ENCODE peak calls at places on chromosome 13, in four cellular contexts. B is heart left ventricle, M is pancreas, X is PC-3. U is an unnamed sample.

GRCh38 chr13:44106231-44107152 is 226.8 kb downstream of the LACC1 start:
- DNase-seq in X (no peak), B (no peak), M (no peak), U (no peak)

GRCh38 chr13:68608147-68608546 is 1378.0 kb upstream of the PCDH9 start:
- DNase-seq in M (no peak), B (no peak), X (peak), U (no peak)

GRCh38 chr13:30441304-30441703 is 19.0 kb downstream of the UBE2L5 start:
- DNase-seq in B (no peak), M (no peak), X (no peak), U (no peak)

GRCh38 chr13:113216165-113217056 is 7.0 kb downstream of the CUL4A start:
- DNase-seq in X (peak), M (peak), B (peak), U (peak)

GRCh38 chr13:114132419-114133121 is at the start of gene RASA3:
- DNase-seq in X (peak), B (peak), M (peak), U (peak)

GRCh38 chr13:62697702-62698101 is 1282.1 kb upstream of the PCDH20 start:
- DNase-seq in M (no peak), X (no peak), B (no peak), U (no peak)

GRCh38 chr13:66915596-66916185 is 314.4 kb downstream of the PCDH9 start:
- DNase-seq in X (peak), M (no peak), B (no peak), U (no peak)

GRCh38 chr13:52892925-52893324 is 44.5 kb upstream of the PCDH8 start:
- DNase-seq in B (no peak), M (no peak), X (peak), U (peak)

GRCh38 chr13:33525759-33526158 is 240.2 kb upstream of the STARD13 start:
- DNase-seq in B (no peak), M (no peak), X (no peak), U (no peak)

GRCh38 chr13:39335721-39336120 is 267.3 kb downstream of the LHFPL6 start:
- DNase-seq in B (no peak), X (no peak), M (no peak), U (no peak)

GRCh38 chr13:95524270-95524901 is 28.1 kb upstream of the CLDN10 start:
- DNase-seq in B (no peak), X (peak), M (no peak), U (no peak)

GRCh38 chr13:36217456-36217855 is 3.1 kb upstream of the SOHLH2 start:
- DNase-seq in B (no peak), M (no peak), X (no peak), U (no peak)

GRCh38 chr13:48749699-48750473 is 96.2 kb downstream of the CYSLTR2 start:
- DNase-seq in B (peak), M (peak), X (peak), U (peak)

GRCh38 chr13:112062619-112063308 is 4.2 kb upstream of the SOX1 start:
- DNase-seq in B (no peak), X (no peak), M (no peak), U (no peak)

GRCh38 chr13:51764184-51765141 is 39.5 kb downstream of the DHRS12 start:
- DNase-seq in B (peak), M (peak), X (peak), U (peak)

GRCh38 chr13:67278230-67278629 is 48.1 kb upstream of the PCDH9 start:
- DNase-seq in X (peak), M (no peak), B (no peak), U (no peak)

GRCh38 chr13:29452773-29453574 is 142.5 kb downstream of the SLC7A1 start:
- DNase-seq in M (no peak), B (no peak), X (no peak), U (no peak)

GRCh38 chr13:113493315-113493951 is 2.9 kb upstream of the DCUN1D2 start:
- DNase-seq in M (no peak), X (peak), B (no peak), U (no peak)

GRCh38 chr13:36736119-36736726 is 62.4 kb downstream of the SERTM1 start:
- DNase-seq in B (no peak), X (peak), M (peak), U (peak)

GRCh38 chr13:50419466-50419865 is 404.2 kb downstream of the KCNRG start:
- DNase-seq in B (no peak), X (no peak), M (no peak), U (no peak)

GRCh38 chr13:68176486-68176885 is 946.4 kb upstream of the PCDH9 start:
- DNase-seq in X (peak), B (no peak), M (no peak), U (no peak)

GRCh38 chr13:40063278-40063698 is 407.8 kb downstream of the COG6 start:
- DNase-seq in X (no peak), B (no peak), M (peak), U (no peak)

GRCh38 chr13:50679321-50679720 is 164.2 kb downstream of the DLEU7 start:
- DNase-seq in B (no peak), M (no peak), X (no peak), U (no peak)

GRCh38 chr13:20197361-20197834 is 4.7 kb upstream of the GJB2 start:
- DNase-seq in X (peak), M (no peak), B (no peak), U (peak)

GRCh38 chr13:19575230-19575629 is 13.9 kb upstream of the TPTE2 start:
- DNase-seq in X (no peak), B (no peak), M (no peak), U (no peak)

GRCh38 chr13:76542176-76542575 is 344.0 kb downstream of the KCTD12 start:
- DNase-seq in B (no peak), X (no peak), M (no peak), U (no peak)

GRCh38 chr13:36533806-36534205 is 101.5 kb downstream of the CCNA1 start:
- DNase-seq in X (peak), B (no peak), M (no peak), U (no peak)

GRCh38 chr13:74040200-74040599 is 94.0 kb downstream of the KLF12 start:
- DNase-seq in B (peak), X (peak), M (peak), U (peak)

GRCh38 chr13:95533545-95534135 is 18.9 kb upstream of the CLDN10 start:
- DNase-seq in B (no peak), X (no peak), M (no peak), U (no peak)

GRCh38 chr13:111247552-111247951 is 72.9 kb upstream of the TEX29 start:
- DNase-seq in M (peak), B (no peak), X (no peak), U (no peak)

GRCh38 chr13:75762066-75762937 is 126.2 kb downstream of the LMO7 start:
- DNase-seq in X (peak), B (no peak), M (no peak), U (peak)

GRCh38 chr13:46648166-46648607 is 95.2 kb downstream of the LRCH1 start:
- DNase-seq in B (no peak), X (peak), M (peak), U (peak)

GRCh38 chr13:38872693-38873092 is 117.9 kb downstream of the STOML3 start:
- DNase-seq in M (peak), B (no peak), X (peak), U (peak)

GRCh38 chr13:63693696-63694095 is 2278.0 kb upstream of the PCDH20 start:
- DNase-seq in M (no peak), B (no peak), X (no peak), U (no peak)

GRCh38 chr13:30178976-30179375 is 128.4 kb downstream of the KATNAL1 start:
- DNase-seq in M (no peak), X (no peak), B (no peak), U (no peak)

GRCh38 chr13:29936051-29936813 is 85.8 kb upstream of the UBL3 start:
- DNase-seq in M (no peak), B (no peak), X (no peak), U (no peak)

GRCh38 chr13:74132768-74133656 is 1.2 kb downstream of the KLF12 start:
- DNase-seq in M (no peak), X (no peak), B (no peak), U (peak)

GRCh38 chr13:39938591-39938990 is 283.1 kb downstream of the COG6 start:
- DNase-seq in X (no peak), B (no peak), M (no peak), U (no peak)

GRCh38 chr13:98482476-98483444 is 94.1 kb downstream of the STK24 start:
- DNase-seq in B (peak), X (no peak), M (peak), U (peak)

GRCh38 chr13:79794936-79795335 is 314.0 kb downstream of the NDFIP2 start:
- DNase-seq in M (no peak), B (no peak), X (no peak), U (no peak)

DNA sequence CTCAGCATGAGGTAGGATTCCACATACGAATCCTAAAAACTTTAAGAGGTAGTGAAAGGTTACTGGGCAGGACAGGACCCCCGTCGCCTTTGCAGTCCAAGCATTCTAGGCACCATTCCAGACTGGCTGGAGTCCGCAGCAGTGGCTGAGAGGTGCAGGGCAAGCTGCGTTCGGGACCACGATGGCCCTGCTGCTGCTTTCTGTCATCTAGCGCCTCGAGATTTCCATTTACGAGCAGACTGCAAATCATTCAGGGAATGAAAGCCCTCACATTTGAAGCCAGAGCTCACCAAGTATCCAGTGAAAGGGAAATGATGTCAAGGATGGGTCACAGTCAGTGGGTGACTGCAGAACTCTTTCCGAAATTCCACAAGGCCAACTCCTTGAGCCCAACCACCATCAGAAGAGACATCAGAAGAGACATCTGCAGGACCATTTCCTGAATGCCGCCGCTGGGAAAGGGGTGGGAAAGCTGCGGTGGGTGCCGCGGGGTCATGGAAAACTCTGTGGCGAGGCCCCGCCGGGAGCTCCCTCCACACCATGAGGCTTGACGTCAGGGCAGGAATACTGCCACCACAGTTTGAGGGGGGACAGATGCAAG is 88.3 kb downstream of the COL4A1 start:
- DNase-seq in M (no peak), X (no peak), B (no peak), U (no peak)
- H3K27ac ChIP-seq in M (no peak), X (no peak), B (peak), U (no peak)

GRCh38 chr13:32262165-32262564 is 53.0 kb downstream of the ZAR1L start:
- DNase-seq in M (no peak), B (no peak), X (no peak), U (no peak)
- H3K27ac ChIP-seq in M (no peak), B (peak), X (no peak), U (peak)

DNA sequence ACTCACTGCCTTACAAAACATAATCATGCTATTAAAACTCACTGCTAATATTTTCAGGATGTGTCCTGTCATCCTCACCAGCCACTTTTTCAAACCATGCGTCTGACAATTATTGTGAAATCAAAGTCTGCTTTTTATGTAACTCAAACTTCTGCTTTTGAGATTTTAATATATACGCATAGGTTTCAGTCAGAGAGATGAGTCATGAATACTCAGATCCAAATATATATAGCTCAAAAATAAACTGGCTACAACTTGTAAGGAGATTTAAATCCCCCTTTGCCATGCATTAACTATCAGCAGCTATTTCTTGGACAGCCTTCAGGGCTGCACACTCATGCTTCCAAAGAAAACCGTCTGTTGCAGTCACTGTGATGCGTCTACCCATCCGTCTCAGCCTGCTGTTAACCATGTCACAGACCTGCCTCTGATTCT is 34.0 kb upstream of the SGCG start:
- DNase-seq in X (no peak), B (no peak), M (no peak), U (no peak)
- H3K27ac ChIP-seq in X (no peak), B (no peak), M (no peak), U (no peak)

GRCh38 chr13:42040730-42041016 is 7.8 kb upstream of the DGKH start:
- DNase-seq in X (no peak), B (no peak), M (no peak), U (no peak)
- H3K27ac ChIP-seq in X (peak), B (peak), M (no peak), U (peak)

DNA sequence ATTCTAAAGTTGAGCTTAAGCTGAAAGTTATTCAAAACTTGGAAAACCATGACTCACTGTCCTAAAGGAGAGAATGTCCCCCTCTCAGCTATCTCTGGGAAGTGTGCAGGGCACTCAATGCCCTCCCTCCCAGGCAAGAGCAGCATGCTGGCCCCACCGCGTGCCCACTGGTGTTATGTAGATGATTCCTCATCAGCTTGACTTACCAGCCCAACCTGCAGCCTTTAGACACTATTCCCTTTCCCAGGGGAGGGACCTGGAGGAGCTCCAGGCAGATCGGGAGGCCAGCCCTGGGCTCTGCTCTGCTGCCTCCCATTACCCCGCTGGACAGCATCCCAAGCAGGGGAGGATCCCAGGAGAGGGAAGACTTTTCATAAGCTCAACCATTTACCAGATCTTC is 124.6 kb downstream of the FGF14 start:
- DNase-seq in X (no peak), M (no peak), B (peak), U (no peak)
- H3K27ac ChIP-seq in X (no peak), M (no peak), B (peak), U (no peak)

U was measured in thyroid gland.